ENCODE peak calls at places on chromosomes 11 and 22, in ten cellular contexts. M is esophagus muscularis mucosa, C is lower lobe of right lung, J is adrenal gland, B is brain microvascular endothelial cell, P is ovary, Y is right atrium auricular region, W is esophagus squamous epithelium, G is kidney epithelial cell, Q is tibial artery. L is an unnamed sample.

GRCh38 chr11:110984147-110984546 is 261.4 kb upstream of the POU2AF2 start:
- DNase-seq in M (no peak), C (no peak), J (no peak), B (peak; percentile 48), P (no peak), Y (no peak), W (no peak), G (peak; percentile 63), Q (no peak), L (no peak)

GRCh38 chr11:104704888-104705287 is 193.4 kb downstream of the CASP12 start:
- DNase-seq in M (no peak), C (no peak), J (no peak), B (no peak), P (no peak), Y (no peak), W (no peak), G (no peak), Q (no peak), L (no peak)

GRCh38 chr11:64894812-64895452 is 16.5 kb upstream of the EHD1 start:
- DNase-seq in M (no peak), C (no peak), J (no peak), B (no peak), P (no peak), Y (no peak), W (no peak), G (no peak), Q (no peak), L (no peak)

GRCh38 chr11:73239571-73240189 is 21.6 kb downstream of the P2RY2 start:
- DNase-seq in M (no peak), C (no peak), J (no peak), B (no peak), P (no peak), Y (no peak), W (no peak), G (no peak), Q (no peak), L (no peak)

GRCh38 chr22:30485362-30485988 is 13.7 kb upstream of the SEC14L3 start:
- DNase-seq in M (no peak), C (peak; percentile 79), J (peak; percentile 71), B (peak; percentile 18), P (peak; percentile 74), Y (peak; percentile 62), W (no peak), G (no peak), Q (no peak), L (peak; percentile 68)

GRCh38 chr11:1994121-1994520 is 3.5 kb downstream of the H19 start:
- DNase-seq in M (no peak), C (no peak), J (peak; percentile 6), B (no peak), P (peak; percentile 24), Y (peak; percentile 53), W (no peak), G (no peak), Q (no peak), L (peak; percentile 47)

GRCh38 chr22:49155039-49155808 is 672.4 kb downstream of the BRD1 start:
- DNase-seq in M (no peak), C (no peak), J (no peak), B (no peak), P (no peak), Y (no peak), W (no peak), G (no peak), Q (no peak), L (no peak)

GRCh38 chr11:111554532-111554931 is 14.0 kb downstream of the LAYN start:
- DNase-seq in M (no peak), C (no peak), J (no peak), B (no peak), P (no peak), Y (no peak), W (no peak), G (no peak), Q (no peak), L (no peak)

GRCh38 chr22:41940853-41941765 is 5.8 kb downstream of the CENPM start:
- DNase-seq in M (no peak), C (peak; percentile 86), J (peak; percentile 84), B (peak; percentile 79), P (peak; percentile 83), Y (peak; percentile 87), W (no peak), G (no peak), Q (peak; percentile 89), L (peak; percentile 92)

GRCh38 chr22:17884951-17885350 is 110.7 kb upstream of the BID start:
- DNase-seq in M (no peak), C (no peak), J (no peak), B (no peak), P (no peak), Y (no peak), W (no peak), G (no peak), Q (no peak), L (no peak)

GRCh38 chr11:57493507-57494503 is 21.7 kb downstream of the SLC43A1 start:
- DNase-seq in M (no peak), C (peak; percentile 81), J (peak; percentile 52), B (no peak), P (peak; percentile 64), Y (no peak), W (no peak), G (no peak), Q (no peak), L (peak; percentile 85)

GRCh38 chr22:29336751-29337490 is 21.4 kb upstream of the RASL10A start:
- DNase-seq in M (no peak), C (no peak), J (no peak), B (no peak), P (no peak), Y (no peak), W (no peak), G (no peak), Q (no peak), L (no peak)

GRCh38 chr11:130535530-130535929 is 87.1 kb downstream of the ADAMTS15 start:
- DNase-seq in M (no peak), C (no peak), J (no peak), B (no peak), P (no peak), Y (no peak), W (no peak), G (no peak), Q (no peak), L (no peak)

GRCh38 chr22:29154364-29155048 is 51.2 kb upstream of the EMID1 start:
- DNase-seq in M (no peak), C (peak; percentile 86), J (peak; percentile 82), B (peak; percentile 44), P (peak; percentile 86), Y (peak; percentile 82), W (no peak), G (peak; percentile 10), Q (peak; percentile 78), L (peak; percentile 94)

GRCh38 chr11:2468363-2469240 is 23.8 kb downstream of the KCNQ1 start:
- DNase-seq in M (peak; percentile 81), C (no peak), J (peak; percentile 24), B (no peak), P (no peak), Y (peak; percentile 42), W (no peak), G (no peak), Q (peak; percentile 32), L (no peak)

GRCh38 chr22:46338636-46339035 is 3.1 kb downstream of the TRMU start:
- DNase-seq in M (no peak), C (peak; percentile 17), J (no peak), B (no peak), P (no peak), Y (no peak), W (no peak), G (no peak), Q (no peak), L (peak; percentile 24)

GRCh38 chr22:46336119-46337078 is 885 bp downstream of the TRMU start:
- DNase-seq in M (no peak), C (peak; percentile 59), J (no peak), B (no peak), P (no peak), Y (no peak), W (no peak), G (no peak), Q (no peak), L (peak; percentile 57)

GRCh38 chr22:46339956-46340355 is 4.4 kb downstream of the TRMU start:
- DNase-seq in M (no peak), C (peak; percentile 34), J (no peak), B (no peak), P (no peak), Y (no peak), W (no peak), G (no peak), Q (no peak), L (peak; percentile 16)

GRCh38 chr22:46337870-46338269 is 2.4 kb downstream of the TRMU start:
- DNase-seq in M (no peak), C (peak; percentile 24), J (no peak), B (no peak), P (no peak), Y (no peak), W (no peak), G (no peak), Q (no peak), L (peak; percentile 11)

GRCh38 chr22:46340676-46341075 is 5.2 kb downstream of the TRMU start:
- DNase-seq in M (no peak), C (peak; percentile 36), J (no peak), B (no peak), P (no peak), Y (no peak), W (no peak), G (no peak), Q (no peak), L (peak; percentile 32)
- H3K36me3 ChIP-seq in M (peaks cover 78% of the 10 kb centered on the region), C (peaks cover 81% of the 10 kb centered on the region), J (peaks cover 71% of the 10 kb centered on the region), B (peaks cover 41% of the 10 kb centered on the region), P (no peaks in the 10 kb centered on the region), Y (peaks cover 64% of the 10 kb centered on the region), W (peaks cover 83% of the 10 kb centered on the region), G (peaks cover 8% of the 10 kb centered on the region), Q (peaks cover 46% of the 10 kb centered on the region), L (peaks cover 4% of the 10 kb centered on the region)

GRCh38 chr11:61339490-61339878 is 6.5 kb downstream of the TKFC start:
- DNase-seq in M (no peak), C (no peak), J (no peak), B (no peak), P (no peak), Y (no peak), W (no peak), G (no peak), Q (no peak), L (peak; percentile 27)
- H3K36me3 ChIP-seq in M (peaks cover 42% of the 10 kb centered on the region), C (peaks cover 9% of the 10 kb centered on the region), J (peaks cover 29% of the 10 kb centered on the region), B (no peaks in the 10 kb centered on the region), P (no peaks in the 10 kb centered on the region), Y (no peaks in the 10 kb centered on the region), W (peaks cover 63% of the 10 kb centered on the region), G (no peaks in the 10 kb centered on the region), Q (no peaks in the 10 kb centered on the region), L (no peaks in the 10 kb centered on the region)

GRCh38 chr11:36377759-36378553 is 81.9 kb downstream of the PRR5L start:
- DNase-seq in M (no peak), C (no peak), J (peak; percentile 15), B (no peak), P (no peak), Y (no peak), W (no peak), G (no peak), Q (no peak), L (no peak)
- H3K36me3 ChIP-seq in M (no peaks in the 10 kb centered on the region), C (peaks cover 13% of the 10 kb centered on the region), J (no peaks in the 10 kb centered on the region), B (peaks cover 3% of the 10 kb centered on the region), P (no peaks in the 10 kb centered on the region), Y (no peaks in the 10 kb centered on the region), W (no peaks in the 10 kb centered on the region), G (no peaks in the 10 kb centered on the region), Q (no peaks in the 10 kb centered on the region), L (no peaks in the 10 kb centered on the region)

DNA sequence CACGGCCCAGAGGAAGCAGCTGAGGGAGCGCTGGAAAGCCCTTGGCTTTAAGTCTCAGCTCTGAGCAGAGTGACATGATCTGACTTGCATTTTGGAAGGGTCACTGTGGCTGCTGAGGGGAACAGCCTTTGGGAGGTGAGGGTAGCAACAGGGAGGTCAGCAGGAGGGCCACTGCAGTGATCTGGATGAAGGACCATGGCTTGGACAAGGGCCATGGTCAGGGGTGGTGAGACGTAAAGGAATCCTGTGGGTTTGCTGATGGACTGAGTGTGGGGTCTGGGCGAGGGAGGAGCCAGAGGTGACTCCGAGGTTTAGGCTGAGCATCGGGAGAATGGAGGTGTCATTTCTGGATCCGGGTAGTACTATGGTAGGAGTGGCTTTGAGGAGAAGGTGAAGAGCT is 33.3 kb downstream of the SGSM3 start:
- DNase-seq in M (no peak), C (peak; percentile 16), J (no peak), B (no peak), P (no peak), Y (no peak), W (no peak), G (no peak), Q (no peak), L (no peak)
- H3K36me3 ChIP-seq in M (peaks cover 80% of the 10 kb centered on the region), C (peaks cover 80% of the 10 kb centered on the region), J (peaks cover 70% of the 10 kb centered on the region), B (peaks cover 69% of the 10 kb centered on the region), P (no peaks in the 10 kb centered on the region), Y (peaks cover 72% of the 10 kb centered on the region), W (peaks cover 84% of the 10 kb centered on the region), G (peaks cover 4% of the 10 kb centered on the region), Q (peaks cover 28% of the 10 kb centered on the region), L (peaks cover 7% of the 10 kb centered on the region)

L was measured in aorta.